ENCODE peak calls at places on chromosomes 3 and 15, in six cellular contexts. Y, A, L, V, Z and S are unnamed samples.

GRCh38 chr15:91142097-91142744 is 42.2 kb downstream of the SV2B start:
- DNase-seq in Y (no peak), A (no peak), L (no peak), V (no peak), Z (no peak), S (no peak)

GRCh38 chr3:141789281-141789680 is 26.1 kb downstream of the GRK7 start:
- DNase-seq in Y (no peak), A (no peak), L (no peak), V (no peak), Z (no peak), S (no peak)

GRCh38 chr3:185283374-185283935 is 29.6 kb upstream of the EHHADH start:
- DNase-seq in Y (no peak), A (no peak), L (no peak), V (no peak), Z (peak), S (no peak)

GRCh38 chr15:59105839-59106238 is 893 bp downstream of the CCNB2 start:
- DNase-seq in Y (no peak), A (no peak), L (no peak), V (no peak), Z (no peak), S (no peak)

GRCh38 chr15:72141171-72142084 is 23.2 kb downstream of the SENP8 start:
- DNase-seq in Y (no peak), A (no peak), L (no peak), V (no peak), Z (no peak), S (no peak)

GRCh38 chr3:119703900-119704531 is 1.2 kb downstream of the CFAP91 start:
- DNase-seq in Y (no peak), A (no peak), L (no peak), V (no peak), Z (no peak), S (no peak)

GRCh38 chr3:65787340-65787739 is 251.4 kb downstream of the MAGI1 start:
- DNase-seq in Y (no peak), A (no peak), L (no peak), V (no peak), Z (no peak), S (no peak)

GRCh38 chr3:171498921-171499320 is 38.7 kb upstream of the TNIK start:
- DNase-seq in Y (no peak), A (no peak), L (no peak), V (no peak), Z (no peak), S (no peak)

GRCh38 chr3:116444819-116445290 is 432 bp downstream of the LSAMP start:
- DNase-seq in Y (peak), A (no peak), L (no peak), V (no peak), Z (no peak), S (no peak)

GRCh38 chr15:73851679-73852078 is 21.7 kb upstream of the TBC1D21 start:
- DNase-seq in Y (no peak), A (no peak), L (no peak), V (no peak), Z (peak), S (no peak)

GRCh38 chr3:177459397-177459796 is 262.1 kb upstream of the TBL1XR1 start:
- DNase-seq in Y (no peak), A (no peak), L (no peak), V (peak), Z (peak), S (no peak)

GRCh38 chr3:51568041-51568440 is 29.5 kb downstream of the RAD54L2 start:
- DNase-seq in Y (no peak), A (no peak), L (no peak), V (no peak), Z (no peak), S (no peak)

GRCh38 chr3:55471522-55472280 is 15.4 kb downstream of the WNT5A start:
- DNase-seq in Y (no peak), A (no peak), L (no peak), V (no peak), Z (no peak), S (no peak)

GRCh38 chr15:70794596-70795310 is 31.4 kb upstream of the UACA start:
- DNase-seq in Y (no peak), A (no peak), L (no peak), V (no peak), Z (peak), S (no peak)

GRCh38 chr3:13614607-13615006 is 65.7 kb downstream of the FBLN2 start:
- DNase-seq in Y (no peak), A (no peak), L (no peak), V (no peak), Z (no peak), S (no peak)

GRCh38 chr15:98858610-98859023 is 149.0 kb downstream of the PGPEP1L start:
- DNase-seq in Y (no peak), A (no peak), L (no peak), V (no peak), Z (no peak), S (no peak)

GRCh38 chr15:81113204-81113657 is 20.8 kb upstream of the CFAP161 start:
- DNase-seq in Y (no peak), A (no peak), L (no peak), V (no peak), Z (no peak), S (no peak)

GRCh38 chr15:62455441-62455921 is 290.4 kb upstream of the C2CD4B start:
- DNase-seq in Y (no peak), A (no peak), L (no peak), V (no peak), Z (peak), S (no peak)

GRCh38 chr3:127005864-127006500 is 23.1 kb downstream of the PLXNA1 start:
- DNase-seq in Y (no peak), A (no peak), L (no peak), V (no peak), Z (peak), S (no peak)

GRCh38 chr3:49017978-49018706 is at the start of gene DALRD3:
- DNase-seq in Y (peak), A (no peak), L (no peak), V (peak), Z (peak), S (no peak)

GRCh38 chr15:85667491-85668424 is 127.0 kb downstream of the KLHL25 start:
- DNase-seq in Y (no peak), A (no peak), L (no peak), V (peak), Z (peak), S (no peak)

GRCh38 chr15:83046558-83047127 is 20.4 kb downstream of the BTBD1 start:
- DNase-seq in Y (no peak), A (no peak), L (no peak), V (no peak), Z (peak), S (no peak)

GRCh38 chr3:114608293-114608692 is 314.5 kb downstream of the TIGIT start:
- DNase-seq in Y (no peak), A (no peak), L (no peak), V (no peak), Z (peak), S (no peak)

GRCh38 chr3:156158656-156159295 is 38.4 kb downstream of the KCNAB1 start:
- DNase-seq in Y (no peak), A (no peak), L (no peak), V (no peak), Z (no peak), S (no peak)

GRCh38 chr3:12990781-12991480 is 82.3 kb downstream of the IQSEC1 start:
- DNase-seq in Y (no peak), A (no peak), L (no peak), V (no peak), Z (peak), S (no peak)

GRCh38 chr3:26624209-26624775 is 1.7 kb downstream of the LRRC3B start:
- DNase-seq in Y (no peak), A (no peak), L (no peak), V (no peak), Z (no peak), S (no peak)

GRCh38 chr3:49567406-49567805 is 13.1 kb downstream of the BSN start:
- DNase-seq in Y (no peak), A (no peak), L (no peak), V (no peak), Z (no peak), S (no peak)

GRCh38 chr3:29512620-29513019 is 231.7 kb downstream of the RBMS3 start:
- DNase-seq in Y (no peak), A (no peak), L (no peak), V (no peak), Z (no peak), S (no peak)

GRCh38 chr3:128180446-128180845 is 27.2 kb downstream of the EEFSEC start:
- DNase-seq in Y (no peak), A (no peak), L (no peak), V (peak), Z (no peak), S (no peak)

GRCh38 chr3:48514431-48515227 is 10.7 kb upstream of the SHISA5 start:
- DNase-seq in Y (no peak), A (no peak), L (no peak), V (no peak), Z (no peak), S (peak)

GRCh38 chr15:55673287-55673686 is 69.7 kb downstream of the PRTG start:
- DNase-seq in Y (no peak), A (no peak), L (no peak), V (no peak), Z (no peak), S (no peak)

GRCh38 chr15:90266061-90266431 is 574 bp downstream of the NGRN start:
- DNase-seq in Y (peak), A (no peak), L (peak), V (no peak), Z (peak), S (no peak)

GRCh38 chr15:68298882-68299381 is 21.4 kb downstream of the FEM1B start:
- DNase-seq in Y (no peak), A (no peak), L (no peak), V (peak), Z (no peak), S (peak)

GRCh38 chr3:46361408-46362283 is 7.7 kb downstream of the CCR2 start:
- DNase-seq in Y (peak), A (no peak), L (no peak), V (no peak), Z (no peak), S (no peak)

DNA sequence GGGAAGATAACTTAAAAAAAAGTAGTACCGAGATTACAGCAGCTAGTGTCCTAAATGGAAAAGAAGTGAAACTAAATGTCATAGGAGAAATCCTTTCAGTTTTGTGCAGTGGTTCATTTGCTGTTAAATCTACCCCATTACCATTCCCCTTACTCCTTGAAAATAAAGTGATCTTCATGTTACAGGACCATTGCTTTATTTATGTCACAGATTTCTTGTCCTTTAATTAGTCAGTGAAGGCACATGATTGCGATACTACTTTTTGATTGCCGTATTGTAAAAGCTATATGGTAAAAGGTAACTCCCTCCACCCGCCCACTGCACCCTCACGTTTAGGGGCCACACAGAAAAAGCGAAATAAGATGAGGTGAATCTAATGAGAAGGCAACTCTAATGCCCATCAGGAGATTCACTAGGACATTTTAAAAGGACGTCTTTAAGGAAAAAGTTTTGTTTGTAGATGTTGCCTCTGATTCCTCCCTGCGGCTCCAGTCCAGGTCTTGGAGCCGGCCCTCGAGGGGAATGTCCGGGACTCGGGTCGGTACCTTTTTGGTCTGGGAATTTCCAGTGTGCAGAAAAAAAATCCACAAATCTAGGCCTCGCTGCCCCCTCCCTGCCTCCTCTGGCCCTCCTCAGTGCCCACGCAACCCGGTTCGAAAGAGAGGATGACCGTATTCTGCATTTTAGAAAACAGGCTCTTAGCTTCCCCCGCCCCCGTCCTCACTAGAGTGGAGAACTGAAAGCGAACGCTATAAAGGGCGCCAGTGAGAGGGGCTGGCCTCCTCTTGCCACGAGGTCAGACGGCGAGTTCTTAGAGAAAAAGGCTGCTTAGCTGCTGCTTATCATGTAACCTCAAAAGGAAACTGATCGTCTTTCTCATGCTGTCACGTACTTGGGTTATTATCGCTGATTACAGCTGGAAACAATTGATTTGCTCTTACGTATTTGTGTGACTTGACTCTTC is 21.8 kb upstream of the NFKBIZ start:
- DNase-seq in Y (peak), A (peak), L (no peak), V (peak), Z (peak), S (peak)
- TF ChIP-seq CTCF in Y (no peak), A (no peak), L (no peak), V (no peak), Z (no peak), S (no peak)

GRCh38 chr3:41997702-41998551 is 36.0 kb upstream of the ULK4 start:
- DNase-seq in Y (no peak), A (no peak), L (no peak), V (no peak), Z (peak), S (no peak)
- TF ChIP-seq CTCF in Y (peak), A (peak), L (peak), V (peak), Z (peak), S (peak)

DNA sequence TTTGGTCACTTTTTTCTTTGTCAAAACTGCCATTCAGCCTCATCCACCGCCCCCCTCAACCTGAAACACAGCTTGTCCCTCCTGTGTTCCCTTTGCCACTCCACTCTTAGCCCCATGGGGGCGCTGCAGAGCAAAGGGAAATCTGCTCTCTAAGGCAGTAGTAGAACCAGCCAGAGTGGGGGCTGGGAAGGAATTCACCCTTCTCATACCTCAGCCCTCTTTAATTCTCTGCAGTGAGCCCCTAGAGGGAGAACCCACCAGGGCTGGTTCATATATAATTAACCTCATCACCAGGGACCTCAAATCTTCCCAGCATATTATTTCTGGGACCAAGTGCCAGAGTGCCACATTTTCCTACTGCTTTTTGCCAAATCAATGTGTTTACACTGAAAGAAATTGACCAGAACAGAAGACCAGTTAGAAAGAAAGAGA is 2.8 kb upstream of the BCL6 start:
- DNase-seq in Y (peak), A (peak), L (peak), V (peak), Z (peak), S (peak)
- TF ChIP-seq CTCF in Y (peak), A (peak), L (peak), V (peak), Z (peak), S (peak)

GRCh38 chr15:75844629-75845390 is 1.6 kb downstream of the UBE2Q2 start:
- DNase-seq in Y (no peak), A (no peak), L (no peak), V (no peak), Z (no peak), S (no peak)
- TF ChIP-seq CTCF in Y (no peak), A (no peak), L (no peak), V (no peak), Z (no peak), S (no peak)

GRCh38 chr3:77816470-77816869 is 776.6 kb downstream of the ROBO2 start:
- DNase-seq in Y (no peak), A (no peak), L (no peak), V (no peak), Z (no peak), S (no peak)

GRCh38 chr3:77814845-77815244 is 774.9 kb downstream of the ROBO2 start:
- DNase-seq in Y (no peak), A (no peak), L (no peak), V (no peak), Z (no peak), S (no peak)

DNA sequence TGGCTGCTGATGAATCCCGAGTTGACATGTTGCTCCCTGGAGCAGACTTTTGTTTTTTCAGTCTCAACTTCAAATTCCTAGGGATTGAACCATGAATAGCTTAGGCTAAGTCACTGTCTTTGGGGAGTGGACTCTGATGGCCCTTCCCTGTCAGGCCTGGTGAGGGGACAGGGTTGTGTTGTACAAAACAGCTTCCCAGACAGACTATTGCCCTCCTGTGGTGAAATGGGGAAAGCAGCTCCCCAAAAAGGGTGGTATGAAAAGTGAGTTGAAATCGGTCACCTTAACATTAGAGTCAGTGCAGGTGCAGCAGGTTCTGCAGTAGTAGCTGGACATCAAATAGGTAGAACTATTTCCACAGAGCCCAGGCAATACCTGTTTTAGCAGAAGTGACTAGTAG is 775.6 kb downstream of the ROBO2 start:
- DNase-seq in Y (no peak), A (no peak), L (no peak), V (no peak), Z (no peak), S (no peak)
- TF ChIP-seq CTCF in Y (no peak), A (peak), L (no peak), V (no peak), Z (peak), S (no peak)

GRCh38 chr3:143222505-143222904 is 102.9 kb downstream of the CHST2 start:
- DNase-seq in Y (no peak), A (no peak), L (no peak), V (no peak), Z (no peak), S (no peak)

GRCh38 chr3:143221446-143221845 is 101.9 kb downstream of the CHST2 start:
- DNase-seq in Y (no peak), A (no peak), L (no peak), V (no peak), Z (no peak), S (no peak)

GRCh38 chr3:143218176-143218575 is 98.6 kb downstream of the CHST2 start:
- DNase-seq in Y (no peak), A (no peak), L (no peak), V (no peak), Z (no peak), S (no peak)

GRCh38 chr3:143222981-143223380 is 103.4 kb downstream of the CHST2 start:
- DNase-seq in Y (no peak), A (no peak), L (no peak), V (no peak), Z (no peak), S (no peak)

GRCh38 chr3:143220745-143221144 is 101.2 kb downstream of the CHST2 start:
- DNase-seq in Y (no peak), A (no peak), L (no peak), V (no peak), Z (no peak), S (no peak)
- TF ChIP-seq CTCF in Y (no peak), A (no peak), L (no peak), V (no peak), Z (no peak), S (no peak)